ENCODE peak calls at places on chromosomes 6 and 20, in four cellular contexts. Y is esophagus squamous epithelium, J is astrocyte of the cerebellum, S is NT2/D1. P is an unnamed sample.

GRCh38 chr6:150195996-150196417 is 53.2 kb downstream of the PPP1R14C start:
- DNase-seq in S (no peak), J (no peak), Y (no peak), P (no peak)

GRCh38 chr6:34072727-34073126 is 73.2 kb downstream of the GRM4 start:
- DNase-seq in Y (no peak), S (no peak), J (no peak), P (no peak)

GRCh38 chr6:128339635-128340436 is 180.6 kb downstream of the PTPRK start:
- DNase-seq in Y (no peak), S (no peak), J (no peak), P (no peak)

GRCh38 chr6:81787313-81788068 is 35.0 kb upstream of the TENT5A start:
- DNase-seq in S (no peak), J (peak), Y (no peak), P (no peak)

GRCh38 chr6:52524921-52525320 is 51.9 kb downstream of the TRAM2 start:
- DNase-seq in J (no peak), Y (no peak), S (no peak), P (no peak)

GRCh38 chr6:2986722-2987196 is 12.9 kb upstream of the NQO2 start:
- DNase-seq in Y (no peak), S (no peak), J (peak), P (no peak)

GRCh38 chr20:49579874-49580817 is 12.2 kb upstream of the PTGIS start:
- DNase-seq in S (no peak), J (peak), Y (no peak), P (no peak)

GRCh38 chr6:34065470-34066283 is 80.2 kb downstream of the GRM4 start:
- DNase-seq in J (no peak), Y (no peak), S (no peak), P (no peak)

GRCh38 chr20:24634855-24635254 is 165.4 kb downstream of the SYNDIG1 start:
- DNase-seq in Y (no peak), J (peak), S (no peak), P (no peak)

GRCh38 chr6:14584450-14584849 is 466.9 kb downstream of the CD83 start:
- DNase-seq in S (no peak), Y (no peak), J (no peak), P (no peak)

GRCh38 chr20:32522775-32523612 is 62.1 kb downstream of the NOL4L start:
- DNase-seq in J (no peak), S (no peak), Y (no peak), P (no peak)

GRCh38 chr20:24698706-24699206 is 229.3 kb downstream of the SYNDIG1 start:
- DNase-seq in J (no peak), S (no peak), Y (no peak), P (no peak)

GRCh38 chr6:39961178-39961577 is 26.9 kb upstream of the MOCS1 start:
- DNase-seq in S (no peak), J (no peak), Y (no peak), P (no peak)

GRCh38 chr20:50563133-50563944 is 53.2 kb downstream of the PTPN1 start:
- DNase-seq in Y (no peak), S (no peak), J (no peak), P (no peak)

GRCh38 chr20:36310215-36310981 is 4.3 kb downstream of the DLGAP4 start:
- DNase-seq in S (no peak), Y (no peak), J (no peak), P (no peak)

GRCh38 chr6:46899636-46900035 is 22.1 kb downstream of the ADGRF5 start:
- DNase-seq in Y (no peak), S (no peak), J (no peak), P (no peak)

GRCh38 chr6:47197672-47198640 is 111.7 kb downstream of the TNFRSF21 start:
- DNase-seq in J (no peak), S (no peak), Y (no peak), P (no peak)

GRCh38 chr6:168256940-168257339 is 62.6 kb downstream of the DACT2 start:
- DNase-seq in S (no peak), Y (no peak), J (no peak), P (no peak)

GRCh38 chr6:34055223-34055933 is 90.5 kb downstream of the GRM4 start:
- DNase-seq in S (peak), Y (no peak), J (peak), P (peak)

GRCh38 chr6:71481801-71482200 is 193.2 kb downstream of the OGFRL1 start:
- DNase-seq in Y (no peak), S (no peak), J (no peak), P (no peak)

GRCh38 chr6:130965657-130966056 is 97.4 kb downstream of the EPB41L2 start:
- DNase-seq in J (peak), S (no peak), Y (no peak), P (no peak)

GRCh38 chr6:143596857-143597256 is 80.9 kb upstream of the PHACTR2 start:
- DNase-seq in Y (no peak), S (no peak), J (no peak), P (no peak)

GRCh38 chr20:62308102-62308822 is 5.5 kb downstream of the ADRM1 start:
- DNase-seq in Y (no peak), J (no peak), S (no peak), P (no peak)

GRCh38 chr20:2745936-2746635 is 53.5 kb downstream of the EBF4 start:
- DNase-seq in Y (no peak), S (no peak), J (no peak), P (no peak)

GRCh38 chr20:9390441-9390840 is 123.9 kb upstream of the LAMP5 start:
- DNase-seq in J (no peak), Y (no peak), S (no peak), P (no peak)

GRCh38 chr6:151440930-151441329 is 11.0 kb downstream of the RMND1 start:
- DNase-seq in Y (no peak), S (no peak), J (no peak), P (no peak)

GRCh38 chr6:169725270-169726048 is 1.2 kb upstream of the PHF10 start:
- DNase-seq in J (no peak), Y (no peak), S (no peak), P (peak)

GRCh38 chr20:36404435-36404978 is 98.4 kb downstream of the DLGAP4 start:
- DNase-seq in S (no peak), J (no peak), Y (no peak), P (no peak)

GRCh38 chr6:14987490-14987889 is 258.4 kb upstream of the JARID2 start:
- DNase-seq in J (no peak), S (no peak), Y (no peak), P (no peak)

DNA sequence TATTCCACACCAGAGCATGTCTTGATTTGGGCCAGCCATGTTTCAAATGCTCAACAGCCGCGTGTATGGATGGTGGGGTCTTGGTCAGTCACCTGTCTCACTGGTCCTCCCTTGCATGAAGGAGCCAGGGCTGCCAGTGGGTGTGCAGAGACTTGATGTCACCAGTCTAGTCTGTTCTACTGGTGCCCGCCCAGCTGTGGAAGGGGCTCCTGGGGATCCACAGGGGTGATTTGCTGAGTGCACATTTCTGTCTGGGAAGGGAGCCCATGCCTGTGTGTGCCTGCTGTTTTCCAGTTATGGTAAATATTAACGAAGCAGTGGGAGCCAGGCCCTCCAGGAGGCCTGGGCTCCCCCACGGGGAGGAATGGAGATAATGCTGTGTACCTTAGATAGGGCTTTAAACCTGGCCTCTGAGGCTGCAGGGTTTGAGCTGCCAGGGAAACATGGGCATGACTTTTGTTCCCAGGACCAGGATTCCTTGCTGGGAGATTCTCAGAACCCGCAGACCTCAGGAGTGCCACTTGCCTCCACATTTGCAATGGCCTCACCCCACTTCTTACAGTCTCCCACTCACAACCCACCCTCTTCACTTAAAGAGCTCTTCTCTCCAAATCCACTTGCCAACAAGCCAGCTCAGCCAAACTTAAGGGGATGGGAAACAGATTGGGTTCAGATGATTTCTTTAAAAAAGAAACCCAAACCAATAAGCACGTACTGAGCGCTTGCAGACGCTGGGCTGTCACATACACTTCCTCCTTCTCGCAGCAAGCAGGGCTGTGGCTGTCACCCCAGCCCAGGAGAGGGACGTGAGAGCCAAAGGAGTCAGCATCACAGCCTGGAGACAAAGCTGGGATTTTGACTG is 54.1 kb downstream of the VEGFA start:
- DNase-seq in S (no peak), Y (no peak), J (no peak), P (no peak)
- H3K4me3 ChIP-seq in S (no peak), Y (no peak), J (no peak), P (no peak)

DNA sequence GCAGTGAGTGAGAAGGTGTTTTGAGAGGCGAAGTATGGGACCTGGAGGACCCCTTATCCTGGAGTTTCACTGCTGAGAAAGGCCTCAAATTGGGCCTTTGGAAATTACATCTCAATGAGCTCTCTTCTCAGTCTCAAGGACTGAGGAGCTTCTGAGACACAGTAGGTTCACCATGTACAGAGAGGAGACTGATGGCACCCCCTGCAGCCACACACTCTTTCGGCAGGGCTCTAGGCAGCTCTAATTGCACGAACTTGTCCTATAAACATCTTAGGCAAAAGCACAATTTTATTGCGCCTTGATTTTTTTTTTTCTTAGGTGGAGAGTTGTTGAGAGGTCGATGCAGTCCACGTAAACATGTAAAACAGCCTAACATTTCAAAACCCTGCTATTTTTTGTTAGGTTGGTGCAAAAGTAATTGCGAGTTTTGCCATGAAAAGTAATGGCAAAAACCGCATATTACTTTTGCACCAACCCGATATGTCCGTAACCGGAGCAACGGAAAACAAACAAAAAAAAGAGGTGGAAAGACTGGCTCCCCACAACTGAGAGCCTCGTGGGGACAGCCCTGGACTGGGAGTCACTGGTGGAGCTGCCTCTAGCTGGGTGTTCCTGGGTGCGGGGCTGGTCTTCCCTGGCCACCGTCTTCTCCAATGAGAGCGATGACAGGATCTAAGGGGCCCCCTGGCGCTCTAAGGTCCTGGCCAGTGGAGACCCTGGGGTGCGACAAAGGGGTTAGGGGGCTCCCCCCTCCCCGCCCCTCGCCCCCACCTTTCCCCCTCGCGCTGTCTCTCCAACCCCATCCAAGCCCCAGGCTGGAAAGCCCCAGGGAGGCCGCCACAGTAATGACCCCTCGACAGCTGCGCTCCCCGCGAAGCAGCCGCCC is 84.0 kb upstream of the EYA2 start:
- DNase-seq in Y (no peak), S (no peak), J (no peak), P (no peak)
- H3K4me3 ChIP-seq in Y (peak), S (no peak), J (no peak), P (no peak)

GRCh38 chr6:135235716-135236115 is 54.6 kb downstream of the MYB start:
- DNase-seq in S (no peak), J (no peak), Y (no peak), P (no peak)
- H3K4me3 ChIP-seq in S (no peak), J (no peak), Y (no peak), P (no peak)

GRCh38 chr6:137678451-137678850 is 184.3 kb upstream of the OLIG3 start:
- DNase-seq in S (no peak), Y (no peak), J (no peak), P (no peak)
- H3K4me3 ChIP-seq in S (no peak), Y (no peak), J (no peak), P (no peak)

GRCh38 chr6:31493875-31494694 is 3.9 kb upstream of the MICB start:
- DNase-seq in J (no peak), S (peak), Y (no peak), P (peak)

GRCh38 chr6:31495580-31495979 is 2.4 kb upstream of the MICB start:
- DNase-seq in S (no peak), Y (no peak), J (no peak), P (no peak)

GRCh38 chr6:31497595-31498476 is at the start of gene MICB:
- DNase-seq in S (peak), Y (no peak), J (peak), P (peak)

DNA sequence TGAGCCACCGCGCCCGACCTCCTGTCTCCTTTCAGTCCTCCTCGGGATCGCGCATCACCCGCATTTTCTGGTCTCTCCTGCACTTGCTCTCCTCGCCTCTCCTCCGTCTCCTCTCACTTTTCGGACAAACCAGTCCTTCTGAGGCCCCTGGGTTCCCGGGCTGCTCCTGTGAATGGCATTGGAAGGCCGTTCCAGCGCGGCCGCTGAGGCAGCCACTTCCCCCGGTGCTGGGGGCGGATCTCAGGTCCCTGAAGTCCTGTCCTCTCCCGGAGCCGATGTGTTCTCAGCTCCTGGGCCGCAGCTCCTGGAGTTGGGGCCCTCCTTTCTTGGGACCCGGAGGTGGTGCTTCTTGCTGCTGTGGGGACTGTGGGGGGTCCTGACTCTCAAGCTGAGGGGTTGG is 803 bp downstream of the MICB start:
- DNase-seq in J (no peak), Y (no peak), S (no peak), P (no peak)
- H3K4me3 ChIP-seq in J (peak), Y (peak), S (peak), P (no peak)

GRCh38 chr6:1316482-1317220 is 4.8 kb downstream of the FOXQ1 start:
- DNase-seq in J (no peak), Y (no peak), S (no peak), P (peak)
- H3K4me3 ChIP-seq in J (peak), Y (peak), S (no peak), P (peak)

GRCh38 chr6:113650610-113650979 is 206.6 kb upstream of the MARCKS start:
- DNase-seq in Y (no peak), J (no peak), S (no peak), P (no peak)

GRCh38 chr6:113648698-113649097 is 208.4 kb upstream of the MARCKS start:
- DNase-seq in S (no peak), Y (no peak), J (no peak), P (no peak)

GRCh38 chr6:113649916-113650609 is 207.1 kb upstream of the MARCKS start:
- DNase-seq in J (no peak), S (no peak), Y (no peak), P (no peak)

GRCh38 chr6:113651120-113651519 is 206.0 kb upstream of the MARCKS start:
- DNase-seq in Y (no peak), S (no peak), J (no peak), P (no peak)

GRCh38 chr6:113649276-113649675 is 207.9 kb upstream of the MARCKS start:
- DNase-seq in S (no peak), J (peak), Y (no peak), P (no peak)
- H3K4me3 ChIP-seq in S (no peak), J (no peak), Y (peak), P (no peak)

DNA sequence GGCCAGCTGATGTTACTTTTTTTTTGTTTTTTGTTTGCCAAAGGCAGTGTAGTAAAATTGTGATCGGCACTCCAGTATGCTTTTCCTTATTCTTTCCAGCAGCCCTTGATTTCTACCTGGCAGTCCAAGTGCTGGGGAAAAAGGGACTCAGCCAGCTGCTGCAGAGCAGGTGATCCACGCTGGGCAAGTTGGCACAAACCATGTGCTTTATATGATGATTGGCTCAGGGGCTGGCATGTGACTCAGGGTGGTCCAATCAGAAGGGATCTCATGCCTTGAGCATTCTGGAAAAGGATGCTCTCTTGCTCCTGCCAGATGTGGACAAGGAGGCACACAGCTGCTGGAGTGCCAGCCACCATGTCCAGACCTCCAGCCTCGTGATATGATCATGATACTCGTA is 54.5 kb downstream of the SULF2 start:
- DNase-seq in Y (no peak), J (no peak), S (no peak), P (no peak)
- H3K4me3 ChIP-seq in Y (no peak), J (no peak), S (no peak), P (no peak)

GRCh38 chr6:7672066-7673062 is 53.5 kb upstream of the BMP6 start:
- DNase-seq in S (no peak), J (no peak), Y (no peak), P (no peak)
- H3K4me3 ChIP-seq in S (no peak), J (no peak), Y (peak), P (no peak)

P was measured in HAP-1.